ENCODE peak calls at places on chromosomes 16 and 17, in six cellular contexts. O is NCI-H1436, Q is right lobe of liver, W is NCI-H774, H is posterior cingulate gyrus, C is T1000. B is an unnamed sample.

GRCh38 chr16:80105160-80105559 is 435.6 kb upstream of the DYNLRB2 start:
- DNase-seq in C (no peak), Q (no peak), H (no peak), W (no peak), O (no peak), B (no peak)

GRCh38 chr17:7834554-7834890 is 505 bp downstream of the KDM6B start:
- DNase-seq in H (no peak), C (no peak), W (no peak), O (no peak), Q (peak), B (no peak)

GRCh38 chr16:9422769-9423513 is 331.5 kb downstream of the HAPSTR1 start:
- DNase-seq in W (no peak), Q (no peak), C (no peak), H (no peak), O (no peak), B (no peak)

GRCh38 chr16:76193851-76194620 is 83.2 kb upstream of the CNTNAP4 start:
- DNase-seq in W (no peak), H (no peak), Q (no peak), C (no peak), O (no peak), B (no peak)

GRCh38 chr17:3647769-3648540 is 11.4 kb downstream of the CTNS start:
- DNase-seq in Q (peak), H (peak), W (peak), C (peak), O (peak), B (no peak)

GRCh38 chr16:67544844-67545664 is 16.4 kb downstream of the RIPOR1 start:
- DNase-seq in Q (no peak), C (no peak), H (no peak), O (no peak), W (no peak), B (no peak)

GRCh38 chr17:17568772-17569195 is 22.7 kb downstream of the PEMT start:
- DNase-seq in C (no peak), Q (peak), H (peak), W (no peak), O (peak), B (no peak)

GRCh38 chr16:6891486-6891885 is 441.2 kb upstream of the RBFOX1 start:
- DNase-seq in O (no peak), Q (no peak), W (no peak), H (no peak), C (no peak), B (no peak)

GRCh38 chr16:70473446-70474319 is 19.3 kb downstream of the FCSK start:
- DNase-seq in O (no peak), H (no peak), Q (no peak), C (no peak), W (no peak), B (no peak)